ENCODE peak calls at places on chromosomes 1 and 21, in seven cellular contexts. A, C, Q, G, F, Y and H are unnamed samples.

GRCh38 chr1:54543729-54544496 is 4.1 kb upstream of the ACOT11 start:
- DNase-seq in F (no peak), G (no peak), A (no peak), Y (no peak), C (no peak), Q (no peak), H (no peak)

GRCh38 chr1:193538690-193539089 is 352.3 kb upstream of the B3GALT2 start:
- DNase-seq in A (no peak), C (no peak), Q (no peak), G (no peak), F (no peak), Y (no peak), H (no peak)

GRCh38 chr1:210696709-210697108 is 368.0 kb downstream of the HHAT start:
- DNase-seq in Q (no peak), C (no peak), Y (no peak), A (no peak), F (peak; percentile 98), G (no peak), H (no peak)

GRCh38 chr1:159826436-159827101 is at the start of gene SLAMF8:
- DNase-seq in C (peak; percentile 86), Y (peak; percentile 40), Q (no peak), A (peak; percentile 39), F (no peak), G (peak; percentile 74), H (no peak)

GRCh38 chr1:213669964-213670691 is 317.6 kb upstream of the PROX1 start:
- DNase-seq in Q (no peak), G (no peak), F (peak; percentile 91), C (no peak), A (no peak), Y (peak; percentile 3), H (no peak)

GRCh38 chr21:41740604-41741252 is 26.1 kb downstream of the RIPK4 start:
- DNase-seq in Q (no peak), F (no peak), A (no peak), C (no peak), G (no peak), Y (no peak), H (no peak)

GRCh38 chr1:80533178-80533577 is 1267.6 kb upstream of the ADGRL2 start:
- DNase-seq in Y (no peak), Q (no peak), F (no peak), G (no peak), A (no peak), C (no peak), H (no peak)

GRCh38 chr1:238517710-238518109 is 627.0 kb upstream of the ZP4 start:
- DNase-seq in C (no peak), F (no peak), Y (no peak), Q (no peak), A (no peak), G (no peak), H (no peak)

GRCh38 chr21:28229811-28230210 is 762.9 kb downstream of the LTN1 start:
- DNase-seq in C (no peak), G (no peak), Y (no peak), F (no peak), Q (no peak), A (no peak), H (no peak)

GRCh38 chr1:1426961-1427934 is 6.2 kb upstream of the ANKRD65 start:
- DNase-seq in A (peak; percentile 73), F (no peak), Q (no peak), Y (no peak), G (peak; percentile 70), C (no peak), H (peak; percentile 70)
- H3K27ac ChIP-seq in A (peak overlapping the region; percentile 99), F (no peak overlapping the region), Q (peak overlapping the region; percentile 63), Y (no peak overlapping the region), G (no peak overlapping the region), C (no peak overlapping the region), H (peak overlapping the region; percentile 97)

GRCh38 chr1:240101737-240102136 is 10.1 kb downstream of the FMN2 start:
- DNase-seq in A (no peak), Q (no peak), C (no peak), G (no peak), F (no peak), Y (no peak), H (no peak)

GRCh38 chr1:240101306-240101705 is 9.6 kb downstream of the FMN2 start:
- DNase-seq in Q (no peak), A (no peak), Y (no peak), G (no peak), C (no peak), F (no peak), H (no peak)

GRCh38 chr1:240099748-240100147 is 8.1 kb downstream of the FMN2 start:
- DNase-seq in Y (no peak), Q (no peak), F (no peak), A (no peak), C (no peak), G (no peak), H (no peak)

GRCh38 chr1:240099329-240099728 is 7.6 kb downstream of the FMN2 start:
- DNase-seq in Q (no peak), C (no peak), Y (no peak), A (no peak), G (no peak), F (no peak), H (peak; percentile 78)

DNA sequence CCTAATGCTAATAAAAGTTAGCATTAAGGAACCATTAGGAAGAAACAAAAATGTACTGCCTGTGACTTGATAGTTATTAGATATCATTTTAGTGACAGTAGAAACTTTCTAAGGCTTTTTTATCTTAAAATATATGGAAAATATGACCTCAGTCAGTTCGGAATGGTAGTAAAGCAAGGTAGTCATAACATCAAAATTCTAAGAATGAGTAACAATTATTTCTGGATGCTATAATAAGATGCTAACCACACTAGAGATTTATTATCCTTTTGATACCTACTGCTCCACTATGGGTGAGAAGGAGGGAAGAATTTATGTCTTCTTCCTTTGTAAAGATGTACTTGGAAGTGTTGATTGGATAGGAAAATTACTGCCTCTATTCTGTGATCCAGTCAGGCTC is 8.7 kb downstream of the FMN2 start:
- DNase-seq in Q (no peak), Y (no peak), C (no peak), G (no peak), A (no peak), F (no peak), H (no peak)
- H3K27ac ChIP-seq in Q (no peak overlapping the region), Y (no peak overlapping the region), C (no peak overlapping the region), G (no peak overlapping the region), A (no peak overlapping the region), F (no peak overlapping the region), H (peak overlapping the region; percentile 49)

DNA sequence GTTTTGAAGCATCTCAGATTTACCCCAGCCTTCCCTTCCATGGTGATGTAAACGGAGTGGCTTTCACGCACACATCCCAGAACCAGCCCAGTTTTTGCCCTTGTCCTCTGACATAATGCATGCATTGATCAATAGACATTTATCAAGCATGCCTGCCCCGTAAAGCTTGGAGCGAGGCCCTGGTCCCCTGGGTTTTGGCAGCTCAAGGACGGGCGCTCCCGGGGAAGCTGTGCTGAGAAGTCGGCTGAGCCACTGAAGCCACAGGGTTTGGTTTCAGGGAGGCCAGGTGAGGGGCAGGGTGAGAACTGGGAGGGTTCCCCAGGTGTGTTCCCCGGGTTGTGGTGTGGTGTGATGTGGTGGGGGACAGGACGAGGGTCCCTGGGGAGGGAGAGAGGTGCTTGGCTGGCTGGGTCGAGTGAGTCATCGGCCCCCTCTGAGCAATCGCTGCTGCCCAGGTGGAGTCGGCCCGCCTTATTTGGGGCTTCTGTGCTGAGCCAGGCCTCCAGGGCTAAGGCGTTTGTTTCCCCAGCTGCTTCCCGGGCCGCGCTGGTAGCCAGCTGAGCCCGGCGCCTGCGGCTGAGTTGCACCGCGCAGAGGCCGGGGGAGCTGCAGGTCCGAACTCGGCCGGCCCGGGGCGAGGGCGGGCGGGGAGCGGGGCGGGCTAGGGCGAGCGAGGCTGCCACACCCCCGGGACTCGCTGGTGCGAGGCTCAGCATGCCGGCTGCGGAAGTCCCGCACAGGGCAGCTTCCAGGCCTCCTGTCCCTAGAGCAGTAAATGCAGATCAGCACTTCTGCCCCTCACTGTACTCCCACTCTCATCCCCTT is 23.6 kb downstream of the ATP2B4 start:
- DNase-seq in G (peak; percentile 82), A (no peak), Y (peak; percentile 60), C (peak; percentile 84), Q (no peak), F (peak; percentile 93), H (no peak)
- H3K27ac ChIP-seq in G (peak overlapping the region; percentile 11), A (no peak overlapping the region), Y (peak overlapping the region; percentile 12), C (peak overlapping the region; percentile 70), Q (peak overlapping the region; percentile 81), F (peak overlapping the region; percentile 66), H (peak overlapping the region; percentile 44)

GRCh38 chr1:28157901-28158300 is 18.6 kb downstream of the PTAFR start:
- DNase-seq in Q (no peak), A (no peak), Y (no peak), F (no peak), C (no peak), G (no peak), H (no peak)

GRCh38 chr1:28163496-28164120 is 12.9 kb downstream of the PTAFR start:
- DNase-seq in F (no peak), G (no peak), Q (no peak), C (no peak), A (peak; percentile 78), Y (no peak), H (peak; percentile 81)

GRCh38 chr1:28161770-28162550 is 14.5 kb downstream of the PTAFR start:
- DNase-seq in F (no peak), Q (no peak), G (no peak), C (no peak), Y (no peak), A (no peak), H (no peak)

GRCh38 chr1:28159243-28159642 is 17.2 kb downstream of the PTAFR start:
- DNase-seq in C (no peak), A (no peak), Y (no peak), G (no peak), F (no peak), Q (no peak), H (no peak)

DNA sequence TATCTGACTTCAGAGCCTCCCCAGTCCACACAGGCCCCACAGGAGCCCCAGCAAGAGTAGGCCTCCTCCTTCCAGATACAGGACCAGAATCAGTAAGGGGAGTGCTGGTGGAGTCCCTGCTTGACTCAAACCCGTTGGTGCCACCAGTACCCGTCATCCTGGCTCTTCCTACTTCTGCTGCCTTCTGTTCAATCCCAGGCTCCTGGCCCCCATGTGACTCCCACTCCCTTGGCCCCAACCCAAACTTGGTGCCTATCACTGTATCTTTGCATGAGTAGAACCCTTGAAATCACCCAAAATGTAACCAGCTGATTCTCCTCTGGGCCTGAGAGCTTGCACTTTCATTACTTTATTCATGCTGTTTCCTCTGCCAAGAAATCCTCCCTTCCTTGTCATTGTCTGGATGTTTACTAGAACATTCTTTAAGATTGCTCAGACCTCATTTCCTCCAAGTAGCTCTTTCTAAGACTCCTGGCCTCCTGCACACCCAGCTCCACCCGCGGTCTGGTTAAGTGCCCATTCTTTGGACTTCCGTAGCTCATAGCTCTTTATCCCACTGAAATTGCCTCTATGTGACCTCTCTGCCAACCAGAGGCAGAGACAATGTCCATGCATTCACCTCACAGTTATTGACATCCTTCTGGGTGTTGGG is 15.7 kb downstream of the PTAFR start:
- DNase-seq in G (no peak), Q (no peak), A (no peak), F (no peak), C (no peak), Y (no peak), H (no peak)
- H3K27ac ChIP-seq in G (peak overlapping the region; percentile 67), Q (peak overlapping the region; percentile 60), A (peak overlapping the region; percentile 38), F (no peak overlapping the region), C (peak overlapping the region; percentile 66), Y (no peak overlapping the region), H (peak overlapping the region; percentile 33)

GRCh38 chr1:202242080-202242419 is 48.5 kb downstream of the LGR6 start:
- DNase-seq in F (no peak), Y (no peak), C (no peak), G (no peak), A (no peak), Q (no peak), H (no peak)
- H3K27ac ChIP-seq in F (no peak overlapping the region), Y (no peak overlapping the region), C (no peak overlapping the region), G (no peak overlapping the region), A (no peak overlapping the region), Q (peak overlapping the region; percentile 86), H (no peak overlapping the region)